ENCODE peak calls at places on chromosomes 1 and 21, in eight cellular contexts. C, P, F, I, O, S, M and D are unnamed samples. For H3K36me3, the result is how much of the 10 kb centered on the place peaks cover.

GRCh38 chr1:159535907-159536306 is at the start of gene OR10J5:
- DNase-seq in S (no peak), C (no peak), P (no peak), F (no peak), M (no peak), I (no peak), O (no peak), D (no peak)

GRCh38 chr1:32116531-32116930 is 8.7 kb downstream of the KPNA6 start:
- DNase-seq in M (no peak), S (no peak), P (no peak), O (no peak), I (no peak), F (no peak), C (no peak), D (no peak)

GRCh38 chr1:89735449-89735848 is 85.4 kb upstream of the LRRC8D start:
- DNase-seq in I (no peak), F (no peak), M (no peak), C (no peak), O (no peak), S (no peak), P (no peak), D (no peak)

GRCh38 chr1:190563230-190563629 is 85.6 kb upstream of the BRINP3 start:
- DNase-seq in O (no peak), C (no peak), P (no peak), F (no peak), I (no peak), S (no peak), M (no peak), D (no peak)

GRCh38 chr1:101051688-101052638 is 26.4 kb upstream of the DPH5 start:
- DNase-seq in F (no peak), S (no peak), M (no peak), I (no peak), P (no peak), O (no peak), C (no peak), D (no peak)

GRCh38 chr1:40769815-40770214 is 13.8 kb upstream of the KCNQ4 start:
- DNase-seq in C (no peak), O (peak), P (no peak), M (no peak), S (no peak), F (no peak), I (no peak), D (no peak)

GRCh38 chr1:203142684-203143408 is 15.3 kb downstream of the ADORA1 start:
- DNase-seq in C (no peak), O (no peak), M (no peak), P (no peak), S (no peak), F (no peak), I (no peak), D (no peak)

GRCh38 chr1:91700332-91700731 is 185.6 kb downstream of the TGFBR3 start:
- DNase-seq in I (no peak), M (no peak), P (peak), S (no peak), O (no peak), F (no peak), C (peak), D (no peak)

GRCh38 chr1:39127513-39127912 is 77.0 kb upstream of the MACF1 start:
- DNase-seq in P (no peak), M (peak), I (peak), C (peak), F (no peak), S (no peak), O (no peak), D (no peak)

GRCh38 chr1:235781807-235782206 is 84.9 kb downstream of the LYST start:
- DNase-seq in I (no peak), O (no peak), M (no peak), C (no peak), F (no peak), S (peak), P (peak), D (no peak)

GRCh38 chr21:33314096-33314495 is 10.7 kb upstream of the IFNAR1 start:
- DNase-seq in M (no peak), F (no peak), C (no peak), O (no peak), P (peak), S (peak), I (no peak), D (no peak)

GRCh38 chr1:184759097-184759496 is 4.4 kb upstream of the EDEM3 start:
- DNase-seq in F (peak), O (no peak), C (no peak), M (no peak), S (no peak), I (no peak), P (no peak), D (no peak)

GRCh38 chr1:231666220-231666956 is 39.8 kb downstream of the DISC1 start:
- DNase-seq in I (no peak), O (no peak), M (no peak), S (no peak), P (no peak), F (no peak), C (no peak), D (no peak)

GRCh38 chr1:119409731-119410130 is 5.2 kb upstream of the HSD3B2 start:
- DNase-seq in F (peak), I (no peak), S (peak), M (no peak), O (no peak), P (peak), C (no peak), D (no peak)

GRCh38 chr1:70353641-70354331 is 736 bp downstream of the ANKRD13C start:
- DNase-seq in F (peak), O (no peak), M (peak), C (peak), S (peak), P (peak), I (peak), D (peak)

GRCh38 chr1:225445644-225446297 is 17.9 kb upstream of the LBR start:
- DNase-seq in M (no peak), S (no peak), P (no peak), F (peak), I (no peak), C (peak), O (no peak), D (no peak)

GRCh38 chr1:39272791-39273071 is 68.2 kb downstream of the MACF1 start:
- DNase-seq in O (no peak), C (no peak), S (no peak), I (no peak), F (no peak), P (no peak), M (no peak), D (no peak)

GRCh38 chr1:161198877-161199431 is at the start of gene ADAMTS4:
- DNase-seq in O (peak), P (peak), S (peak), F (no peak), I (peak), C (no peak), M (peak), D (no peak)

GRCh38 chr1:182259229-182259872 is 132.2 kb downstream of the GLUL start:
- DNase-seq in C (peak), O (peak), M (no peak), P (peak), I (peak), S (peak), F (peak), D (peak)

GRCh38 chr1:94079056-94079990 is 41.6 kb downstream of the ABCA4 start:
- DNase-seq in I (no peak), O (no peak), M (peak), P (peak), F (no peak), S (no peak), C (no peak), D (no peak)

GRCh38 chr1:199691540-199691939 is 336.0 kb upstream of the NR5A2 start:
- DNase-seq in I (no peak), S (peak), P (peak), F (peak), C (peak), M (peak), O (peak), D (no peak)

GRCh38 chr1:14784790-14785773 is 186.6 kb downstream of the KAZN start:
- DNase-seq in O (no peak), P (no peak), C (no peak), M (no peak), F (no peak), S (no peak), I (peak), D (peak)

GRCh38 chr1:117284408-117285215 is 73.9 kb upstream of the VTCN1 start:
- DNase-seq in F (peak), M (peak), O (peak), P (peak), S (peak), C (peak), I (peak), D (peak)

GRCh38 chr1:54163573-54163972 is 10.8 kb upstream of the CDCP2 start:
- DNase-seq in I (peak), O (no peak), C (no peak), S (no peak), M (no peak), P (no peak), F (no peak), D (no peak)

DNA sequence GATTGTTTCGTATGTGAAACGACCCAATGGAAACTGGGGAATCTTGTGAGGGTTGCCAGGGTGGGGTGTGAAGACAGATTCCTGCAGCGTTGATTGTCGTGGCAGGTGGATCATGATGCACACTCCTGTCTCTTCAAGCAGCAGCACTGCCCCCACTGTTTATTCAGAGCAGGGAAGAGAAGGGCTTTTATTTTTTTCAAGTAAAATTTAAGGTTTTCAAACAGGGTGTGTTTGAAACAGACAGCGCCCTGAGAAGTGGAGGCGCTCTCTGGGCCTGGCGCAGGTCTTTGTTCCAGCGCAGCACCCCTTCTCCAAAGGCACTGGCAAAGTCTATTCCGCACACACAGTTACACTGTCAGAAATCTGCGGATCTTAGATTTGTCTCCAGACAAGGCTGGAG is 6.9 kb downstream of the C1orf53 start:
- DNase-seq in F (no peak), M (no peak), P (no peak), C (no peak), O (no peak), I (no peak), S (no peak), D (no peak)
- TF ChIP-seq EZH2 in F (no peak), M (no peak), P (no peak), C (no peak), O (no peak), I (no peak), S (no peak), D (no peak)

GRCh38 chr1:2641381-2642130 is 8.7 kb upstream of the MMEL1 start:
- DNase-seq in C (no peak), I (no peak), P (no peak), F (no peak), S (no peak), M (peak), O (no peak), D (no peak)
- H3K4me3 ChIP-seq in C (peak), I (peak), P (peak), F (peak), S (no peak), M (peak), O (peak), D (no peak)

DNA sequence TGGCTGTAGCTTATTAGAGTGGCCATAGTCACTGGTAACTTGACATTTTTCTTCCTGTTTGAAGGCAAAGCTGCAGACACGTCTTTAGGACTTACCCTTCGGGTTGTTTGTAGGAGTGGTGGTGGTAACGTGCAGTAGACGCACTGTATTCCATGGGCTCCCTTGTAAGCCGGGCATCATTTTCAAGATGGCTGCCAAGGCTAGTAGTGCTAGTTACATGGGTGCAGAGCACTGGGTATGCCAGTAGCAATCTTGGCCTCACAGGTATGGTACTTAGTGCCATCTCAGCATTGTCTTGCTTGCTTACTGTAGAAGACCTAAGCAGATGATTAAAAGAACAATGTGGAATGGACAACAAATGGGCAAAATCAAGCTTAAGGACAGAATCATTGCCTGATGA is 1.9 kb downstream of the YBX1 start:
- DNase-seq in I (peak), P (peak), S (no peak), F (peak), M (peak), C (no peak), O (peak), D (no peak)
- H3K36me3 ChIP-seq in I (half or more), P (under half), S (under half), F (under half), M (under half), C (half or more), O (under half), D (under half)

GRCh38 chr1:147545133-147545532 is 3.8 kb downstream of the BCL9 start:
- DNase-seq in S (peak), P (peak), M (peak), F (peak), I (no peak), C (peak), O (peak), D (peak)

GRCh38 chr1:147547065-147547464 is 5.8 kb downstream of the BCL9 start:
- DNase-seq in F (peak), P (no peak), C (no peak), M (no peak), I (no peak), S (no peak), O (no peak), D (no peak)

GRCh38 chr1:147539122-147539575 is 2.2 kb upstream of the BCL9 start:
- DNase-seq in O (no peak), C (peak), M (no peak), P (peak), F (peak), S (peak), I (peak), D (no peak)

GRCh38 chr1:147542549-147542857 is 1.2 kb downstream of the BCL9 start:
- DNase-seq in F (peak), P (no peak), M (no peak), S (no peak), O (no peak), C (no peak), I (no peak), D (no peak)

GRCh38 chr1:147541672-147542548 is 609 bp downstream of the BCL9 start:
- DNase-seq in O (peak), F (peak), M (peak), I (no peak), P (peak), S (peak), C (peak), D (peak)
- TF ChIP-seq EZH2 in O (no peak), F (no peak), M (no peak), I (no peak), P (no peak), S (no peak), C (no peak), D (no peak)